ENCODE peak calls at places on chromosomes 3 and 15, in five cellular contexts. G, V, T, W and A are unnamed samples.

GRCh38 chr3:45800611-45801010 is 4.3 kb upstream of the SLC6A20 start:
- DNase-seq in G (no peak), V (no peak), T (no peak), W (no peak), A (no peak)

GRCh38 chr3:107524214-107525100 is 1.7 kb downstream of the BBX start:
- DNase-seq in G (peak; percentile 41), V (peak; percentile 42), T (peak; percentile 46), W (peak; percentile 40), A (peak; percentile 35)

GRCh38 chr3:122343654-122344053 is 18.6 kb downstream of the CSTA start:
- DNase-seq in G (no peak), V (no peak), T (no peak), W (no peak), A (no peak)

GRCh38 chr15:27070816-27071215 is 99.8 kb downstream of the GABRG3 start:
- DNase-seq in G (no peak), V (no peak), T (no peak), W (no peak), A (no peak)

GRCh38 chr3:58704745-58705144 is 38.2 kb upstream of the FAM3D start:
- DNase-seq in G (no peak), V (no peak), T (no peak), W (no peak), A (no peak)

GRCh38 chr15:48514103-48514817 is 131.2 kb downstream of the FBN1 start:
- DNase-seq in G (no peak), V (no peak), T (no peak), W (no peak), A (no peak)

GRCh38 chr3:49703443-49703927 is 14.1 kb downstream of the RNF123 start:
- DNase-seq in G (peak; percentile 67), V (peak; percentile 68), T (peak; percentile 63), W (peak; percentile 61), A (peak; percentile 62)

GRCh38 chr3:41598804-41599481 is 363.0 kb downstream of the ULK4 start:
- DNase-seq in G (no peak), V (no peak), T (no peak), W (peak; percentile 49), A (no peak)

GRCh38 chr3:50121416-50122032 is 32.8 kb downstream of the RBM5 start:
- DNase-seq in G (peak; percentile 84), V (peak; percentile 66), T (peak; percentile 87), W (peak; percentile 69), A (peak; percentile 53)

GRCh38 chr15:92315595-92316211 is 78.0 kb upstream of the ST8SIA2 start:
- DNase-seq in G (no peak), V (no peak), T (no peak), W (no peak), A (no peak)

GRCh38 chr15:51119120-51119519 is 24.4 kb upstream of the TNFAIP8L3 start:
- DNase-seq in G (no peak), V (no peak), T (no peak), W (no peak), A (no peak)

GRCh38 chr15:48391950-48392349 is 60.7 kb downstream of the DUT start:
- DNase-seq in G (no peak), V (no peak), T (no peak), W (no peak), A (no peak)

GRCh38 chr15:38617831-38618230 is 53.2 kb upstream of the RASGRP1 start:
- DNase-seq in G (no peak), V (no peak), T (no peak), W (no peak), A (no peak)

GRCh38 chr3:98553751-98554150 is 22.0 kb downstream of the GPR15 start:
- DNase-seq in G (no peak), V (no peak), T (no peak), W (no peak), A (no peak)

GRCh38 chr3:159987291-159987711 is 1.3 kb upstream of the IL12A start:
- DNase-seq in G (no peak), V (no peak), T (no peak), W (peak; percentile 38), A (no peak)

GRCh38 chr3:8246070-8246469 is 255.6 kb upstream of the LMCD1 start:
- DNase-seq in G (no peak), V (no peak), T (no peak), W (no peak), A (no peak)

GRCh38 chr3:113312416-113312815 is 101.1 kb downstream of the BOC start:
- DNase-seq in G (no peak), V (no peak), T (no peak), W (no peak), A (no peak)

GRCh38 chr3:119294889-119295769 is 946 bp downstream of the ARHGAP31 start:
- DNase-seq in G (no peak), V (peak; percentile 62), T (no peak), W (no peak), A (peak; percentile 63)

GRCh38 chr3:167656821-167657220 is 3.1 kb upstream of the WDR49 start:
- DNase-seq in G (no peak), V (no peak), T (no peak), W (no peak), A (no peak)

GRCh38 chr15:41417418-41417811 is 520 bp downstream of the RTF1 start:
- DNase-seq in G (no peak), V (peak; percentile 43), T (no peak), W (no peak), A (no peak)

GRCh38 chr15:83287541-83288027 is 3.1 kb upstream of the BNC1 start:
- DNase-seq in G (no peak), V (no peak), T (no peak), W (peak; percentile 97), A (peak; percentile 94)

GRCh38 chr3:128072454-128073184 is 20.4 kb downstream of the SEC61A1 start:
- DNase-seq in G (no peak), V (no peak), T (no peak), W (no peak), A (no peak)

GRCh38 chr15:32718822-32719716 is 1.3 kb downstream of the GREM1 start:
- DNase-seq in G (no peak), V (peak; percentile 8), T (peak; percentile 52), W (no peak), A (peak; percentile 47)

GRCh38 chr15:35888815-35889214 is 342.9 kb upstream of the DPH6 start:
- DNase-seq in G (no peak), V (no peak), T (no peak), W (no peak), A (no peak)

GRCh38 chr3:171134170-171134569 is 107.7 kb upstream of the SLC2A2 start:
- DNase-seq in G (no peak), V (no peak), T (no peak), W (no peak), A (no peak)

GRCh38 chr3:114351123-114351821 is 57.4 kb downstream of the TIGIT start:
- DNase-seq in G (no peak), V (no peak), T (no peak), W (no peak), A (no peak)

GRCh38 chr15:45454825-45455224 is 67.7 kb downstream of the SLC30A4 start:
- DNase-seq in G (no peak), V (peak; percentile 71), T (no peak), W (peak; percentile 89), A (peak; percentile 90)

GRCh38 chr3:141845407-141846049 is 30.9 kb upstream of the ATP1B3 start:
- DNase-seq in G (no peak), V (peak; percentile 20), T (no peak), W (no peak), A (no peak)

GRCh38 chr3:195036203-195037016 is 234.5 kb downstream of the XXYLT1 start:
- DNase-seq in G (no peak), V (no peak), T (no peak), W (no peak), A (no peak)